ENCODE peak calls at places on chromosomes 5 and 9, in four cellular contexts. Y, V, A and X are unnamed samples.

GRCh38 chr5:130871346-130872086 is 293.5 kb downstream of the HINT1 start:
- DNase-seq in Y (peak; percentile 44), V (no peak), A (peak; percentile 7), X (no peak)

GRCh38 chr5:21236896-21237830 is 1249.2 kb upstream of the CDH18 start:
- DNase-seq in Y (no peak), A (no peak), V (no peak), X (no peak)

GRCh38 chr9:110538621-110539020 is 40.9 kb downstream of the SVEP1 start:
- DNase-seq in V (no peak), Y (no peak), A (no peak), X (no peak)

GRCh38 chr5:56112526-56113121 is 117.9 kb upstream of the IL6ST start:
- DNase-seq in Y (no peak), V (no peak), A (no peak), X (no peak)

GRCh38 chr9:99445377-99445891 is 223.4 kb downstream of the SEC61B start:
- DNase-seq in A (no peak), Y (peak; percentile 6), V (no peak), X (no peak)

GRCh38 chr9:6552033-6552737 is 93.3 kb downstream of the GLDC start:
- DNase-seq in Y (no peak), V (no peak), A (no peak), X (no peak)

GRCh38 chr5:157651623-157652376 is 438 bp downstream of the SOX30 start:
- DNase-seq in Y (peak; percentile 48), A (peak; percentile 59), V (peak; percentile 72), X (peak; percentile 93)

GRCh38 chr9:72977670-72978069 is 24.8 kb upstream of the ALDH1A1 start:
- DNase-seq in V (no peak), Y (no peak), A (no peak), X (no peak)

GRCh38 chr5:83345423-83345822 is 126.1 kb upstream of the VCAN start:
- DNase-seq in Y (no peak), A (no peak), V (no peak), X (no peak)

GRCh38 chr9:81225586-81225985 is 463.8 kb downstream of the TLE1 start:
- DNase-seq in V (no peak), Y (no peak), A (no peak), X (no peak)

GRCh38 chr9:116336133-116336862 is 182.7 kb downstream of the PAPPA start:
- DNase-seq in V (no peak), A (no peak), Y (no peak), X (no peak)

GRCh38 chr5:115571441-115571878 is 26.9 kb upstream of the FEM1C start:
- DNase-seq in Y (no peak), V (no peak), A (no peak), X (no peak)

GRCh38 chr9:98500337-98500919 is 208.3 kb downstream of the GABBR2 start:
- DNase-seq in A (no peak), Y (no peak), V (no peak), X (no peak)

GRCh38 chr9:112075009-112075378 is 100.1 kb downstream of the SUSD1 start:
- DNase-seq in Y (no peak), V (no peak), A (no peak), X (no peak)

GRCh38 chr5:39215857-39216256 is 3.5 kb downstream of the FYB1 start:
- DNase-seq in V (no peak), A (no peak), Y (no peak), X (no peak)

GRCh38 chr9:23341346-23341745 is 484.7 kb downstream of the ELAVL2 start:
- DNase-seq in V (no peak), Y (no peak), A (no peak), X (no peak)

GRCh38 chr5:67896312-67896985 is 319.1 kb upstream of the PIK3R1 start:
- DNase-seq in Y (peak; percentile 10), A (no peak), V (no peak), X (no peak)

GRCh38 chr5:150209020-150209635 is 19.3 kb downstream of the SLC6A7 start:
- DNase-seq in V (no peak), A (no peak), Y (peak; percentile 16), X (peak; percentile 77)

GRCh38 chr5:19605846-19606407 is 382.1 kb downstream of the CDH18 start:
- DNase-seq in A (no peak), V (no peak), Y (no peak), X (no peak)

GRCh38 chr5:100409538-100409937 is 125.6 kb upstream of the FAM174A start:
- DNase-seq in A (no peak), V (no peak), Y (no peak), X (no peak)

GRCh38 chr9:89850633-89851325 is 246.0 kb downstream of the GADD45G start:
- DNase-seq in A (no peak), V (no peak), Y (peak; percentile 90), X (no peak)

GRCh38 chr5:134101686-134102439 is 12.6 kb upstream of the TCF7 start:
- DNase-seq in Y (peak; percentile 62), V (peak; percentile 68), A (peak; percentile 68), X (peak; percentile 78)

GRCh38 chr5:38921174-38921573 is 75.4 kb downstream of the OSMR start:
- DNase-seq in A (no peak), V (no peak), Y (no peak), X (no peak)

GRCh38 chr9:37924538-37924937 is 20.6 kb upstream of the SLC25A51 start:
- DNase-seq in V (no peak), A (no peak), Y (no peak), X (no peak)

GRCh38 chr5:174172104-174172965 is 126.8 kb downstream of the NSG2 start:
- DNase-seq in V (no peak), Y (no peak), A (no peak), X (no peak)

GRCh38 chr5:98929123-98929981 is 545 bp upstream of the CHD1 start:
- DNase-seq in Y (peak; percentile 99), A (peak; percentile 88), V (peak; percentile 97), X (peak; percentile 96)

GRCh38 chr9:115254217-115254616 is 136.3 kb upstream of the TNC start:
- DNase-seq in V (no peak), A (no peak), Y (no peak), X (no peak)

GRCh38 chr5:56845277-56845676 is 29.9 kb downstream of the MAP3K1 start:
- DNase-seq in A (no peak), V (no peak), Y (no peak), X (no peak)

GRCh38 chr9:13461588-13461987 is 182.1 kb upstream of the MPDZ start:
- DNase-seq in V (no peak), Y (no peak), A (no peak), X (no peak)

GRCh38 chr5:77354454-77354853 is 137.7 kb downstream of the WDR41 start:
- DNase-seq in Y (no peak), V (no peak), A (no peak), X (no peak)

GRCh38 chr9:76704601-76705204 is 59.5 kb upstream of the PCA3 start:
- DNase-seq in V (no peak), Y (peak; percentile 14), A (no peak), X (no peak)

GRCh38 chr9:96187108-96187695 is 114.8 kb downstream of the HSD17B3 start:
- DNase-seq in V (no peak), Y (no peak), A (no peak), X (peak; percentile 86)

GRCh38 chr9:71916834-71917534 is 5.5 kb downstream of the C9orf85 start:
- DNase-seq in A (no peak), V (no peak), Y (no peak), X (no peak)

GRCh38 chr5:133117930-133118445 is 66.2 kb downstream of the HSPA4 start:
- DNase-seq in A (no peak), V (no peak), Y (no peak), X (no peak)

GRCh38 chr9:89549031-89549644 is 51.2 kb upstream of the SEMA4D start:
- DNase-seq in V (peak; percentile 82), Y (peak; percentile 83), A (peak; percentile 85), X (peak; percentile 90)

GRCh38 chr5:179293276-179293675 is 52.0 kb downstream of the ADAMTS2 start:
- DNase-seq in Y (no peak), A (no peak), V (peak; percentile 22), X (no peak)

GRCh38 chr9:5326893-5327548 is 12.7 kb downstream of the RLN1 start:
- DNase-seq in Y (peak; percentile 10), A (peak; percentile 49), V (no peak), X (no peak)

GRCh38 chr5:16918156-16918555 is 17.9 kb downstream of the MYO10 start:
- DNase-seq in A (no peak), V (no peak), Y (no peak), X (no peak)

GRCh38 chr9:87140142-87140541 is 192.8 kb upstream of the GAS1 start:
- DNase-seq in Y (no peak), A (no peak), V (no peak), X (no peak)

GRCh38 chr5:146206257-146206656 is 2.9 kb downstream of the RBM27 start:
- DNase-seq in A (no peak), V (no peak), Y (no peak), X (no peak)
- H3K36me3 ChIP-seq in A (no peaks in the 10 kb centered on the region), V (no peaks in the 10 kb centered on the region), Y (no peaks in the 10 kb centered on the region), X (no peaks in the 10 kb centered on the region)

GRCh38 chr5:119078870-119079269 is 8.0 kb downstream of the DMXL1 start:
- DNase-seq in V (no peak), A (no peak), Y (no peak), X (no peak)

GRCh38 chr5:119083679-119084078 is 12.8 kb downstream of the DMXL1 start:
- DNase-seq in A (no peak), V (no peak), Y (no peak), X (no peak)

GRCh38 chr5:119082691-119083090 is 11.8 kb downstream of the DMXL1 start:
- DNase-seq in A (no peak), V (no peak), Y (no peak), X (no peak)

GRCh38 chr5:119078071-119078846 is 7.4 kb downstream of the DMXL1 start:
- DNase-seq in Y (no peak), V (no peak), A (no peak), X (no peak)

DNA sequence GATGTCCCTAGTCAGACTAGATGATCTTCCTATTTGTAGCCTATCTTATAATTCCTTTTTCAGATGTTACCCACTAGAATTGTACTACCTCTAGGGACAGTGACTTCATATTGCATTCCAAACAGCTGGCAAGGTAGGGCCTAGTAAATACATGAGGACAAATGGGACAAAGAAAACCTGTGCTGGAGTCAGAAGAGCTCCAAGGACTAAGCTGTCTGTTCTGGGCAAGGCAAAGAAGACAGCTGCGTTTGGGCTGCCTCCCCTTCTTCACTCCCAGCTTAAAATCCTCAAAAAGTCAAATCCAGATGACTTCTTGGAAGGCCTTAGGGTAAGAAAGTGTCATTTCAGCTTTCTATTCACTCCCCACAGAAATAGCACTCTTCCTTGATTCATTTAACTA is 10.1 kb downstream of the DMXL1 start:
- DNase-seq in V (no peak), Y (no peak), A (no peak), X (no peak)
- H3K4me1 ChIP-seq in V (no peaks in the 10 kb centered on the region), Y (peaks cover 23% of the 10 kb centered on the region), A (peaks cover 22% of the 10 kb centered on the region), X (no peaks in the 10 kb centered on the region)

GRCh38 chr5:10406636-10407035 is 35.0 kb upstream of the ROPN1L start:
- DNase-seq in A (no peak), Y (no peak), V (no peak), X (no peak)
- H3K36me3 ChIP-seq in A (peaks cover 56% of the 10 kb centered on the region), Y (no peaks in the 10 kb centered on the region), V (peaks cover 100% of the 10 kb centered on the region), X (peaks cover 9% of the 10 kb centered on the region)

GRCh38 chr5:176538505-176538806 is 1.3 kb upstream of the RNF44 start:
- DNase-seq in Y (no peak), V (no peak), A (no peak), X (no peak)
- H3K4me1 ChIP-seq in Y (peaks cover 49% of the 10 kb centered on the region), V (peaks cover 18% of the 10 kb centered on the region), A (peaks cover 68% of the 10 kb centered on the region), X (peaks cover 33% of the 10 kb centered on the region)